ENCODE peak calls at places on chromosome 19, in seven cellular contexts. One of them, this sample, is unnamed.

GRCh38 chr19:35519291-35519690 is 5.8 kb upstream of the DMKN start:
- DNase-seq in transverse colon: no peak
- DNase-seq in GM23248: peak; percentile 78
- DNase-seq in CD8-positive, alpha-beta memory T cell: no peak
- DNase-seq in CD8-positive, alpha-beta T cell: no peak
- DNase-seq in IMR-90: peak; percentile 27
- DNase-seq in esophagus squamous epithelium: no peak
- DNase-seq in this sample: no peak

GRCh38 chr19:35306473-35307246 is 14.7 kb downstream of the MAG start:
- DNase-seq in transverse colon: no peak
- DNase-seq in esophagus squamous epithelium: no peak
- DNase-seq in GM23248: no peak
- DNase-seq in IMR-90: no peak
- DNase-seq in CD8-positive, alpha-beta memory T cell: no peak
- DNase-seq in CD8-positive, alpha-beta T cell: no peak
- DNase-seq in this sample: no peak

GRCh38 chr19:51366999-51367564 is 894 bp upstream of the ETFB start:
- DNase-seq in CD8-positive, alpha-beta T cell: no peak
- DNase-seq in IMR-90: no peak
- DNase-seq in transverse colon: peak; percentile 45
- DNase-seq in esophagus squamous epithelium: no peak
- DNase-seq in GM23248: peak; percentile 52
- DNase-seq in CD8-positive, alpha-beta memory T cell: peak; percentile 31
- DNase-seq in this sample: no peak

GRCh38 chr19:14686411-14686810 is 3.4 kb upstream of the ZNF333 start:
- DNase-seq in CD8-positive, alpha-beta memory T cell: no peak
- DNase-seq in GM23248: peak; percentile 44
- DNase-seq in IMR-90: peak; percentile 9
- DNase-seq in esophagus squamous epithelium: no peak
- DNase-seq in CD8-positive, alpha-beta T cell: no peak
- DNase-seq in transverse colon: peak; percentile 17
- DNase-seq in this sample: no peak

GRCh38 chr19:1322198-1322981 is 36.7 kb downstream of the EFNA2 start:
- DNase-seq in esophagus squamous epithelium: no peak
- DNase-seq in GM23248: no peak
- DNase-seq in IMR-90: no peak
- DNase-seq in CD8-positive, alpha-beta memory T cell: no peak
- DNase-seq in CD8-positive, alpha-beta T cell: no peak
- DNase-seq in transverse colon: no peak
- DNase-seq in this sample: no peak

GRCh38 chr19:18208098-18208951 is 4.5 kb upstream of the RAB3A start:
- DNase-seq in GM23248: peak; percentile 95
- DNase-seq in IMR-90: peak; percentile 94
- DNase-seq in CD8-positive, alpha-beta memory T cell: peak; percentile 31
- DNase-seq in CD8-positive, alpha-beta T cell: peak; percentile 67
- DNase-seq in esophagus squamous epithelium: no peak
- DNase-seq in transverse colon: peak; percentile 38
- DNase-seq in this sample: no peak

GRCh38 chr19:18760440-18761383 is 30.4 kb downstream of the COMP start:
- DNase-seq in esophagus squamous epithelium: no peak
- DNase-seq in GM23248: no peak
- DNase-seq in CD8-positive, alpha-beta memory T cell: no peak
- DNase-seq in IMR-90: no peak
- DNase-seq in CD8-positive, alpha-beta T cell: no peak
- DNase-seq in transverse colon: no peak
- DNase-seq in this sample: no peak

GRCh38 chr19:23075031-23075733 is 41.6 kb upstream of the ZNF730 start:
- DNase-seq in CD8-positive, alpha-beta T cell: no peak
- DNase-seq in transverse colon: peak; percentile 19
- DNase-seq in esophagus squamous epithelium: no peak
- DNase-seq in GM23248: peak; percentile 46
- DNase-seq in CD8-positive, alpha-beta memory T cell: no peak
- DNase-seq in IMR-90: peak; percentile 72
- DNase-seq in this sample: peak; percentile 70

GRCh38 chr19:47322048-47322447 is 9.9 kb upstream of the C5AR2 start:
- DNase-seq in IMR-90: no peak
- DNase-seq in CD8-positive, alpha-beta T cell: no peak
- DNase-seq in esophagus squamous epithelium: no peak
- DNase-seq in transverse colon: no peak
- DNase-seq in CD8-positive, alpha-beta memory T cell: no peak
- DNase-seq in GM23248: no peak
- DNase-seq in this sample: no peak

GRCh38 chr19:7534531-7534980 is 961 bp upstream of the PNPLA6 start:
- DNase-seq in IMR-90: peak; percentile 87
- DNase-seq in esophagus squamous epithelium: no peak
- DNase-seq in CD8-positive, alpha-beta T cell: peak; percentile 60
- DNase-seq in GM23248: peak; percentile 86
- DNase-seq in transverse colon: peak; percentile 61
- DNase-seq in CD8-positive, alpha-beta memory T cell: no peak
- DNase-seq in this sample: peak; percentile 59

GRCh38 chr19:39084732-39085080 is 538 bp downstream of the ACP7 start:
- DNase-seq in IMR-90: no peak
- DNase-seq in transverse colon: no peak
- DNase-seq in CD8-positive, alpha-beta memory T cell: no peak
- DNase-seq in esophagus squamous epithelium: no peak
- DNase-seq in GM23248: peak; percentile 27
- DNase-seq in CD8-positive, alpha-beta T cell: no peak
- DNase-seq in this sample: no peak

GRCh38 chr19:33134571-33135041 is 2.7 kb downstream of the WDR88 start:
- DNase-seq in transverse colon: no peak
- DNase-seq in IMR-90: no peak
- DNase-seq in CD8-positive, alpha-beta T cell: peak; percentile 67
- DNase-seq in esophagus squamous epithelium: no peak
- DNase-seq in CD8-positive, alpha-beta memory T cell: no peak
- DNase-seq in GM23248: no peak
- DNase-seq in this sample: no peak

GRCh38 chr19:20171285-20171684 is 4.3 kb downstream of the ZNF486 start:
- DNase-seq in GM23248: no peak
- DNase-seq in transverse colon: no peak
- DNase-seq in IMR-90: no peak
- DNase-seq in CD8-positive, alpha-beta T cell: no peak
- DNase-seq in esophagus squamous epithelium: no peak
- DNase-seq in CD8-positive, alpha-beta memory T cell: no peak
- DNase-seq in this sample: no peak

GRCh38 chr19:3636962-3637361 is 10.4 kb upstream of the CACTIN start:
- DNase-seq in CD8-positive, alpha-beta memory T cell: no peak
- DNase-seq in transverse colon: no peak
- DNase-seq in CD8-positive, alpha-beta T cell: no peak
- DNase-seq in IMR-90: no peak
- DNase-seq in esophagus squamous epithelium: no peak
- DNase-seq in GM23248: no peak
- DNase-seq in this sample: no peak

GRCh38 chr19:23882493-23882892 is 32.2 kb upstream of the ZNF726 start:
- DNase-seq in transverse colon: peak; percentile 26
- DNase-seq in CD8-positive, alpha-beta memory T cell: no peak
- DNase-seq in GM23248: peak; percentile 7
- DNase-seq in IMR-90: no peak
- DNase-seq in esophagus squamous epithelium: no peak
- DNase-seq in CD8-positive, alpha-beta T cell: no peak
- DNase-seq in this sample: no peak

GRCh38 chr19:49355890-49356289 is 6.3 kb downstream of the TEAD2 start:
- DNase-seq in esophagus squamous epithelium: no peak
- DNase-seq in transverse colon: no peak
- DNase-seq in GM23248: no peak
- DNase-seq in IMR-90: no peak
- DNase-seq in CD8-positive, alpha-beta memory T cell: no peak
- DNase-seq in CD8-positive, alpha-beta T cell: no peak
- DNase-seq in this sample: no peak

GRCh38 chr19:58196911-58197616 is 14.2 kb downstream of the ZNF274 start:
- DNase-seq in CD8-positive, alpha-beta T cell: no peak
- DNase-seq in transverse colon: no peak
- DNase-seq in esophagus squamous epithelium: no peak
- DNase-seq in CD8-positive, alpha-beta memory T cell: no peak
- DNase-seq in IMR-90: peak; percentile 13
- DNase-seq in GM23248: peak; percentile 24
- DNase-seq in this sample: no peak

GRCh38 chr19:13032837-13033236 is 37.6 kb downstream of the NFIX start:
- DNase-seq in CD8-positive, alpha-beta memory T cell: no peak
- DNase-seq in esophagus squamous epithelium: no peak
- DNase-seq in GM23248: no peak
- DNase-seq in CD8-positive, alpha-beta T cell: no peak
- DNase-seq in transverse colon: no peak
- DNase-seq in IMR-90: no peak
- DNase-seq in this sample: no peak

GRCh38 chr19:43704002-43704705 is 11.7 kb upstream of the IRGC start:
- DNase-seq in GM23248: no peak
- DNase-seq in transverse colon: peak; percentile 43
- DNase-seq in CD8-positive, alpha-beta memory T cell: no peak
- DNase-seq in esophagus squamous epithelium: no peak
- DNase-seq in CD8-positive, alpha-beta T cell: no peak
- DNase-seq in IMR-90: no peak
- DNase-seq in this sample: no peak

GRCh38 chr19:51161266-51161665 is 19.2 kb downstream of the SIGLEC7 start:
- DNase-seq in CD8-positive, alpha-beta memory T cell: no peak
- DNase-seq in GM23248: no peak
- DNase-seq in esophagus squamous epithelium: no peak
- DNase-seq in CD8-positive, alpha-beta T cell: no peak
- DNase-seq in transverse colon: no peak
- DNase-seq in IMR-90: no peak
- DNase-seq in this sample: no peak

GRCh38 chr19:35856546-35857149 is at the start of gene KIRREL2:
- DNase-seq in IMR-90: no peak
- DNase-seq in transverse colon: no peak
- DNase-seq in GM23248: no peak
- DNase-seq in esophagus squamous epithelium: no peak
- DNase-seq in CD8-positive, alpha-beta memory T cell: no peak
- DNase-seq in CD8-positive, alpha-beta T cell: peak; percentile 57
- DNase-seq in this sample: no peak

GRCh38 chr19:50490991-50491472 is 14.4 kb upstream of the GARIN5A start:
- DNase-seq in GM23248: no peak
- DNase-seq in esophagus squamous epithelium: no peak
- DNase-seq in CD8-positive, alpha-beta memory T cell: no peak
- DNase-seq in CD8-positive, alpha-beta T cell: no peak
- DNase-seq in transverse colon: no peak
- DNase-seq in IMR-90: no peak
- DNase-seq in this sample: no peak

GRCh38 chr19:47545061-47545948 is 27.6 kb downstream of the ZNF541 start:
- DNase-seq in IMR-90: no peak
- DNase-seq in transverse colon: no peak
- DNase-seq in CD8-positive, alpha-beta memory T cell: no peak
- DNase-seq in GM23248: no peak
- DNase-seq in CD8-positive, alpha-beta T cell: peak; percentile 53
- DNase-seq in esophagus squamous epithelium: no peak
- DNase-seq in this sample: no peak

DNA sequence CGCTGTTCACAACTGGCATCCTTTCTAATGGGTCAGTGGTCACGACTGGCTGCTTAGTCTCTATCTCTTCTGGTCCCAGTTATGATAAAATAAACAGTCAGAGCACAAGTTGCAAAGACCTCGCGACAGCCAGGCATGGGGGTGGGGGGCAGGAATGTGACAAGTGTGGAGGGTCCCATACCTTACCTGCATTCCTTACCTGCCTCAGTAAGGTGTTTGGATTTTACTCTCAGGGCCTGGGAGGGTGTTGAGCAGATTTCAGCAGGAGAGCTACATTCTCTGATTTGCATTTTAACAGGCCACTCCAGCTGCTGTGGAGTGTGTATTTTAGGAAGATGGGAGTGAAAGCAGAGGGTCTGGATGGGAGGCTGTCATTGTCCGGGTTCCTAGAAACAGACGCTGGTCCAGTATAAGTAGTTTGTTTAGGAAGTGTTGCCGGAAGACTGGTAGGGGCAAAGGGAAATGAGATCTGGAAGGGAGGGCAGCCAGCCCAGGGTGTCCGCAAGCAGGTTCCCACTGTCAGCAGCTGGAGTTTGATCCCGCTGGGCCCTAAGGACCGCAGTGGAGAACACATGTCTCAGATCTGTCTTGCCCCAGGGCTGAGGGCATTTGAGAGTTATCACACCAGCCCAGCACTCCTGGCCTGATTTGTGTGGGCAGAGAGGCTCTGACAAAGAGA is 920.0 kb downstream of the UQCRFS1 start:
- DNase-seq in transverse colon: no peak
- DNase-seq in esophagus squamous epithelium: no peak
- DNase-seq in CD8-positive, alpha-beta T cell: no peak
- DNase-seq in IMR-90: no peak
- DNase-seq in CD8-positive, alpha-beta memory T cell: no peak
- DNase-seq in GM23248: no peak
- DNase-seq in this sample: no peak
- H3K4me1 ChIP-seq in transverse colon: no peaks in the 10 kb centered on the region
- H3K4me1 ChIP-seq in esophagus squamous epithelium: peaks cover 10% of the 10 kb centered on the region
- H3K4me1 ChIP-seq in CD8-positive, alpha-beta T cell: no peaks in the 10 kb centered on the region
- H3K4me1 ChIP-seq in IMR-90: no peaks in the 10 kb centered on the region
- H3K4me1 ChIP-seq in CD8-positive, alpha-beta memory T cell: no peaks in the 10 kb centered on the region
- H3K4me1 ChIP-seq in GM23248: peaks cover 44% of the 10 kb centered on the region
- H3K4me1 ChIP-seq in this sample: no peaks in the 10 kb centered on the region

GRCh38 chr19:41620171-41620570 is 6.7 kb downstream of the CEACAM4 start:
- DNase-seq in transverse colon: no peak
- DNase-seq in IMR-90: no peak
- DNase-seq in CD8-positive, alpha-beta memory T cell: no peak
- DNase-seq in GM23248: no peak
- DNase-seq in CD8-positive, alpha-beta T cell: peak; percentile 27
- DNase-seq in esophagus squamous epithelium: no peak
- DNase-seq in this sample: no peak
- H3K27me3 ChIP-seq in transverse colon: no peaks in the 10 kb centered on the region
- H3K27me3 ChIP-seq in IMR-90: no peaks in the 10 kb centered on the region
- H3K27me3 ChIP-seq in CD8-positive, alpha-beta memory T cell: no peaks in the 10 kb centered on the region
- H3K27me3 ChIP-seq in GM23248: peaks cover under 1% of the 10 kb centered on the region
- H3K27me3 ChIP-seq in CD8-positive, alpha-beta T cell: no peaks in the 10 kb centered on the region
- H3K27me3 ChIP-seq in esophagus squamous epithelium: no peaks in the 10 kb centered on the region
- H3K27me3 ChIP-seq in this sample: no peaks in the 10 kb centered on the region

GRCh38 chr19:6482343-6482686 is 728 bp upstream of the DENND1C start:
- DNase-seq in CD8-positive, alpha-beta T cell: no peak
- DNase-seq in transverse colon: no peak
- DNase-seq in CD8-positive, alpha-beta memory T cell: no peak
- DNase-seq in IMR-90: no peak
- DNase-seq in esophagus squamous epithelium: no peak
- DNase-seq in GM23248: no peak
- DNase-seq in this sample: no peak
- H3K4me3 ChIP-seq in CD8-positive, alpha-beta T cell: peak overlapping the region; percentile 95
- H3K4me3 ChIP-seq in transverse colon: no peak overlapping the region
- H3K4me3 ChIP-seq in CD8-positive, alpha-beta memory T cell: peak overlapping the region; percentile 77
- H3K4me3 ChIP-seq in IMR-90: no peak overlapping the region
- H3K4me3 ChIP-seq in esophagus squamous epithelium: no peak overlapping the region
- H3K4me3 ChIP-seq in GM23248: no peak overlapping the region
- H3K4me3 ChIP-seq in this sample: no peak overlapping the region

DNA sequence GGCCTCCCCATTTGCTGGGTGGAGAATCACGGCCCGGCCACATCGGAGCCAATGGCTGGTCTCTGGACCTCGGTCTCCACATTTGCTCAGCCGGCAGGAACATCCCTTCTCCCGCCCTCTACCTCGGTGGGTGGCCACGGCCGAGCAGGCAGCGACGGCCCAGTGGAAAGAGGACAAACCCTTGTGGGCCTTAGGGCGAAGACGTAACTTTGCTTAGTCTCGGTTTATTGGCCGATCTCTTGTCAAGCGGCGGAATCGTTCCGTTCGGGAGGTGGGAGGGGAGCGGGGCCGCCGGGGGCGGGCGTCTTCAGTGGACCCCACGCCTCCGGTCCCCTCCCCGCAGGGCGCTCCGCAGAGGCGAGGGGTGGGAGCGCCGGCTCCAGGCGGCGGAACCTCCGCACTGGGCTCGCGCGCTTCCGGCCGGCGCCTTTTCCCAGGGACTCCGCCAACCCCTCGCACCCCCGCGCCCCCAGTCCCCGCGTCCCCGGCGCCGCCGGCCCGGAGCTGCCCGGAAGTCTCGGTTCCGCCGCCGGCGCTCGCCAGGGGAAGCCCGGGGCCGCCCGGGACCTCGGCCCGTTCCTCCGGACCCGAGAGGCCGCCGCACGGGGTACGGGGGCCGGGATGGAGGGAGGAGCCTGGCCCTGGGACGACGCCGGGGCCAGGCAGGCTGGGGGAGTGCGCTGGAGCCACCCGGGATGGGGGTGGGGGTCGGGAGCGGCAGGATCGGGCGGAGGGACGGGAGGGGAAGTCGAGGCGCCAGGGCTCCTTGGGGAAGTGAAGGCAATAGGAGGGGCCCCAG is at the start of gene ZNF580:
- DNase-seq in CD8-positive, alpha-beta memory T cell: no peak
- DNase-seq in esophagus squamous epithelium: no peak
- DNase-seq in CD8-positive, alpha-beta T cell: peak; percentile 82
- DNase-seq in GM23248: peak; percentile 78
- DNase-seq in IMR-90: peak; percentile 78
- DNase-seq in transverse colon: peak; percentile 68
- DNase-seq in this sample: no peak
- H3K4me1 ChIP-seq in CD8-positive, alpha-beta memory T cell: peaks cover 49% of the 10 kb centered on the region
- H3K4me1 ChIP-seq in esophagus squamous epithelium: peaks cover 94% of the 10 kb centered on the region
- H3K4me1 ChIP-seq in CD8-positive, alpha-beta T cell: peaks cover 50% of the 10 kb centered on the region
- H3K4me1 ChIP-seq in GM23248: peaks cover 27% of the 10 kb centered on the region
- H3K4me1 ChIP-seq in IMR-90: peaks cover 19% of the 10 kb centered on the region
- H3K4me1 ChIP-seq in transverse colon: peaks cover 24% of the 10 kb centered on the region
- H3K4me1 ChIP-seq in this sample: peaks cover 30% of the 10 kb centered on the region